ENCODE peak calls at places on chromosomes 2 and 18, in seven cellular contexts. J is OCI-LY7, O is HL-60, Q is body of pancreas, T is neural crest cell, I is upper lobe of right lung, A is progenitor cell of endocrine pancreas. E is an unnamed sample.

GRCh38 chr2:218859994-218860831 is 608 bp downstream of the WNT6 start:
- DNase-seq in J (no peak), O (no peak), Q (no peak), T (no peak), I (peak; percentile 57), A (no peak), E (no peak)

GRCh38 chr2:80086831-80087230 is 217.7 kb downstream of the LRRTM1 start:
- DNase-seq in J (no peak), O (no peak), Q (no peak), T (no peak), I (no peak), A (no peak), E (no peak)

GRCh38 chr2:7010376-7010775 is 93.2 kb downstream of the RNF144A start:
- DNase-seq in J (no peak), O (no peak), Q (no peak), T (no peak), I (no peak), A (no peak), E (no peak)

GRCh38 chr2:98253461-98254073 is 92.7 kb upstream of the CNGA3 start:
- DNase-seq in J (no peak), O (no peak), Q (no peak), T (no peak), I (no peak), A (no peak), E (no peak)

GRCh38 chr2:44314354-44314753 is 39.1 kb downstream of the SLC3A1 start:
- DNase-seq in J (no peak), O (no peak), Q (no peak), T (no peak), I (no peak), A (no peak), E (no peak)

GRCh38 chr2:213069531-213069930 is 81.9 kb downstream of the IKZF2 start:
- DNase-seq in J (no peak), O (no peak), Q (no peak), T (no peak), I (no peak), A (no peak), E (no peak)

GRCh38 chr2:226995625-226996041 is 159.8 kb downstream of the RHBDD1 start:
- DNase-seq in J (no peak), O (no peak), Q (peak; percentile 21), T (no peak), I (no peak), A (no peak), E (no peak)

GRCh38 chr2:182077451-182078142 is 91.9 kb downstream of the PPP1R1C start:
- DNase-seq in J (peak; percentile 64), O (peak; percentile 48), Q (peak; percentile 48), T (peak; percentile 58), I (no peak), A (no peak), E (no peak)

GRCh38 chr2:45681675-45682074 is 30.2 kb downstream of the PRKCE start:
- DNase-seq in J (no peak), O (no peak), Q (no peak), T (no peak), I (no peak), A (no peak), E (no peak)

GRCh38 chr2:39188958-39189499 is 54.7 kb downstream of the CDKL4 start:
- DNase-seq in J (no peak), O (no peak), Q (no peak), T (no peak), I (no peak), A (no peak), E (no peak)

GRCh38 chr2:138312061-138312460 is 189.5 kb upstream of the SPOPL start:
- DNase-seq in J (no peak), O (no peak), Q (no peak), T (no peak), I (no peak), A (no peak), E (no peak)

GRCh38 chr2:237150186-237150585 is 64.5 kb downstream of the COPS8 start:
- DNase-seq in J (no peak), O (no peak), Q (no peak), T (no peak), I (no peak), A (no peak), E (no peak)

GRCh38 chr2:43196773-43197567 is 29.4 kb downstream of the ZFP36L2 start:
- DNase-seq in J (no peak), O (peak; percentile 78), Q (no peak), T (no peak), I (no peak), A (no peak), E (no peak)

GRCh38 chr2:159788218-159788617 is 9.8 kb downstream of the CD302 start:
- DNase-seq in J (no peak), O (no peak), Q (no peak), T (no peak), I (no peak), A (no peak), E (no peak)

GRCh38 chr2:160379399-160379798 is 114.2 kb downstream of the RBMS1 start:
- DNase-seq in J (no peak), O (no peak), Q (no peak), T (no peak), I (no peak), A (no peak), E (no peak)

GRCh38 chr18:47397671-47398319 is 146.3 kb upstream of the SKOR2 start:
- DNase-seq in J (peak; percentile 16), O (peak; percentile 46), Q (peak; percentile 31), T (peak; percentile 6), I (no peak), A (no peak), E (no peak)
- TF ChIP-seq CTCF in J (peak; percentile 72), O (peak; percentile 69), Q (peak; percentile 43), T (peak; percentile 62), I (peak; percentile 14), A (peak; percentile 56), E (peak; percentile 49)

GRCh38 chr18:74558096-74558495 is 23.8 kb downstream of the CNDP1 start:
- DNase-seq in J (no peak), O (no peak), Q (no peak), T (no peak), I (no peak), A (no peak), E (no peak)
- TF ChIP-seq CTCF in J (no peak), O (no peak), Q (no peak), T (no peak), I (no peak), A (no peak), E (no peak)

GRCh38 chr2:121099329-121100318 is 185.4 kb downstream of the TFCP2L1 start:
- DNase-seq in J (peak; percentile 11), O (no peak), Q (peak; percentile 37), T (no peak), I (peak; percentile 74), A (no peak), E (no peak)
- TF ChIP-seq CTCF in J (peak; percentile 64), O (peak; percentile 50), Q (no peak), T (peak; percentile 36), I (peak; percentile 26), A (peak; percentile 31), E (no peak)

GRCh38 chr2:166419616-166419934 is 43.8 kb upstream of the SCN9A start:
- DNase-seq in J (no peak), O (no peak), Q (no peak), T (no peak), I (no peak), A (no peak), E (no peak)
- TF ChIP-seq CTCF in J (peak; percentile 69), O (no peak), Q (peak; percentile 47), T (peak; percentile 69), I (peak; percentile 14), A (peak; percentile 71), E (peak; percentile 62)